ENCODE peak calls at places on chromosomes 7 and 10, in five cellular contexts. T is tibial artery, K is IMR-90, H is HCT116, G is gastrocnemius medialis. R is an unnamed sample.
A peak's percentile ranks its signal among the peaks of the same experiment; 100 is the strongest.

GRCh38 chr10:126160971-126161630 is 227.2 kb downstream of the ADAM12 start:
- DNase-seq in K (peak; percentile 37), H (peak; percentile 50), G (no peak), T (no peak), R (no peak)

GRCh38 chr10:49254150-49254549 is 44.8 kb upstream of the C10orf71 start:
- DNase-seq in G (no peak), H (no peak), T (no peak), K (no peak), R (no peak)

GRCh38 chr10:75287697-75288096 is 51.9 kb upstream of the COMTD1 start:
- DNase-seq in H (no peak), K (no peak), G (no peak), T (no peak), R (no peak)

GRCh38 chr7:136870799-136871487 is 2.5 kb downstream of the CHRM2 start:
- DNase-seq in G (no peak), T (no peak), K (no peak), H (no peak), R (no peak)

GRCh38 chr10:8404721-8405120 is 350.2 kb downstream of the GATA3 start:
- DNase-seq in H (no peak), G (no peak), K (no peak), T (no peak), R (peak; percentile 92)

GRCh38 chr10:663466-663751 is 26.1 kb downstream of the DIP2C start:
- DNase-seq in H (no peak), K (no peak), G (no peak), T (no peak), R (no peak)

GRCh38 chr7:81525901-81526300 is 243.9 kb downstream of the HGF start:
- DNase-seq in G (no peak), T (no peak), K (no peak), H (no peak), R (no peak)

GRCh38 chr7:20834656-20835055 is 48.0 kb upstream of the SP8 start:
- DNase-seq in T (no peak), H (no peak), G (no peak), K (no peak), R (no peak)

GRCh38 chr7:997404-998395 is 14.7 kb downstream of the CYP2W1 start:
- DNase-seq in H (no peak), G (no peak), T (no peak), K (no peak), R (no peak)

GRCh38 chr7:71267734-71268133 is 135.8 kb downstream of the GALNT17 start:
- DNase-seq in G (no peak), T (no peak), H (no peak), K (no peak), R (no peak)

GRCh38 chr10:30233186-30233958 is 115.7 kb downstream of the MTPAP start:
- DNase-seq in G (no peak), H (no peak), K (peak; percentile 56), T (no peak), R (no peak)

GRCh38 chr10:86518781-86519180 is 2.8 kb downstream of the WAPL start:
- DNase-seq in H (no peak), T (no peak), K (no peak), G (no peak), R (no peak)

GRCh38 chr7:28629216-28629848 is 217.0 kb downstream of the CREB5 start:
- DNase-seq in K (peak; percentile 54), G (peak; percentile 33), T (no peak), H (no peak), R (no peak)

GRCh38 chr7:64307254-64308018 is 6.3 kb upstream of the ZNF736 start:
- DNase-seq in H (no peak), G (peak; percentile 92), T (peak; percentile 96), K (peak; percentile 68), R (peak; percentile 97)

GRCh38 chr7:45574521-45575500 is 643 bp downstream of the ADCY1 start:
- DNase-seq in K (peak; percentile 49), G (no peak), T (no peak), H (no peak), R (no peak)

GRCh38 chr7:23746629-23747028 is 36.6 kb downstream of the STK31 start:
- DNase-seq in H (no peak), K (no peak), T (no peak), G (no peak), R (no peak)

GRCh38 chr10:85619832-85620231 is 746.8 kb downstream of the GRID1 start:
- DNase-seq in H (no peak), G (no peak), T (no peak), K (no peak), R (no peak)

GRCh38 chr7:41333506-41333905 is 369.4 kb downstream of the INHBA start:
- DNase-seq in T (no peak), K (peak; percentile 87), G (no peak), H (no peak), R (no peak)

GRCh38 chr7:64665980-64666674 is at the start of gene ZNF107:
- DNase-seq in G (peak; percentile 92), H (peak; percentile 90), K (peak; percentile 93), T (peak; percentile 94), R (peak; percentile 89)

GRCh38 chr10:34748767-34749166 is 66.3 kb downstream of the PARD3 start:
- DNase-seq in K (no peak), H (no peak), G (no peak), T (no peak), R (no peak)

GRCh38 chr10:109593686-109594085 is 329.6 kb downstream of the XPNPEP1 start:
- DNase-seq in G (no peak), K (no peak), H (no peak), T (no peak), R (no peak)

GRCh38 chr10:97596101-97597055 is 6.9 kb downstream of the C10orf62 start:
- DNase-seq in H (peak; percentile 65), T (peak; percentile 82), G (peak; percentile 85), K (peak; percentile 86), R (no peak)

GRCh38 chr7:112005205-112005604 is 201.0 kb downstream of the DOCK4 start:
- DNase-seq in G (no peak), K (no peak), T (no peak), H (no peak), R (no peak)

GRCh38 chr10:36446873-36447272 is 678.5 kb upstream of the ANKRD30A start:
- DNase-seq in K (no peak), G (no peak), H (no peak), T (no peak), R (no peak)

GRCh38 chr10:130924138-130924819 is 387.2 kb downstream of the TCERG1L start:
- DNase-seq in K (no peak), H (no peak), T (no peak), G (no peak), R (no peak)

DNA sequence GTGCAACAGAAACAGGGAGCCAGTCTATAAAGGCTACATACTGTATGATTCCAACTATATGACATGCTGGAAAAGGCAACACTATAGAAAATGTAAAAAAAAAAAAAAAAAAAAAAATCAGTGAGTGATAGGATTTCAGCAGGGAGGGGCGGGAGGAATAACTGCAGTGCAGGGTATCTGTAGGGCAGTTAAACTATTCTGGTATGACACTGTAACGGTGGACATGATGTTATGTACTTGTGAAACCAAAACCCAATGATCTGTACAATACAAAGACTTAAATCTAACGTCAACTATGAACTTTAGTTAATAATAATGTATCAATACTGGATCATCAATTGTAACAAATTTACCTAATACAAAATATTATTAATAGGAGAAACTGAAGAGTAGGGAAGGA is 14.3 kb downstream of the WASL start:
- DNase-seq in T (no peak), H (no peak), K (no peak), G (no peak), R (no peak)
- H3K4me1 ChIP-seq in T (peaks cover 26% of the 10 kb centered on the region), H (no peaks in the 10 kb centered on the region), K (no peaks in the 10 kb centered on the region), G (peaks cover 27% of the 10 kb centered on the region), R (peaks cover 13% of the 10 kb centered on the region)

GRCh38 chr7:3430588-3430987 is 129.5 kb downstream of the SDK1 start:
- DNase-seq in T (no peak), K (no peak), H (no peak), G (no peak), R (no peak)
- H3K4me1 ChIP-seq in T (peaks cover 10% of the 10 kb centered on the region), K (peaks cover 1% of the 10 kb centered on the region), H (no peaks in the 10 kb centered on the region), G (no peaks in the 10 kb centered on the region), R (no peaks in the 10 kb centered on the region)

DNA sequence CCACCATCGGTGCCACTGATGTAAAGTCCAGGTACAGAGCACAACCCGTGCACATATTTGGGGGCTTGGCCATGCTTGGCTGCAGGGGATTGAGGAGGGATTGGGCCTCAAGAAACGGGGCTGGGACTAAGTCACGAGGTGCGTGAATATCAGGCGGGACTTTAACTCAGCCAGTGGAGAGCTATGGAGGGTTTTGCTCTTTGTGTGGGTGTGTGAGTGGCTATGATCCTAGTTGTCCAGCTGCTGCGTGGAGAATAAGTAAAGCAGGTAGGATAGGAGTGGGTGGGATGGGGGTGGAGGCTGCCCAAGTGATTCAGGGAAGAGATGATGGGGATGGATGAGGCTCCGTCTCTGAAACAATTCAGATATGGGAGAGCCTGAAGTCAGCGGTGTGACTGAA is 1.9 kb upstream of the LFNG start:
- DNase-seq in K (peak; percentile 61), T (no peak), H (no peak), G (no peak), R (no peak)
- H3K4me1 ChIP-seq in K (peaks cover 27% of the 10 kb centered on the region), T (peaks cover 30% of the 10 kb centered on the region), H (peaks cover 26% of the 10 kb centered on the region), G (no peaks in the 10 kb centered on the region), R (peaks cover 31% of the 10 kb centered on the region)

DNA sequence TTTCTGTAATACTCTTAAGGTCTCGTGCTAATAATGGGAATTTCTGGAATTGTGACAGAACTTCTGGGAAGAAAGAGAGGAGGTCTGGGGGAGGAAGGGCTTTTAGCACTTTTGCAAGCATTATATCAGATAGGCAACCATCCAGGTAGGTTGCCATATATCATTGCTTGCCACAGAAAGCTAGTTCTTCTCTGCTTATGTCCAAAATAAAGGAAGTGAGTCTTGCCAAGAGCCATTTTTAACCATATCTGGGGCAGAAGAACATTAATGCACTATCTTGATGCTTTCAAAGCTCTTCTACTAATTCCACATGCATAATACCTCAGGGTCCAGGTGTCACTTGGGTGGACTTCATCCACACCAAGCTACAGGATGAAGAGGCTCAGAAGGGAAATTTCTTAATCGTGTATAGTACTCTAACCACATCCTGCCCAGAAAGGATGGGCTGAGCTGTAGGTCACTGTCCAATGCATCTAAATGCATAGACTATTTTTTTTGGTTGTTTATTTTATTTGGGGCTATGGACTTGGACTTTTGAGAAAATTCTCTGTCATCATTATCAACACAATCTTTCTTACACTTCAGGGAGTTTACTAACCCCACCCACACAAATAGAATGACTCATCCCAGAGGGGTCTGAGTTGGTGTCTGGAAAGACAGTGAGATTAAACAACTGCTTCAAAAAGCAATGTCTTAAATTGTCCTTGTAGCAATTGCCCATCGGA is 68.9 kb upstream of the ADO start:
- DNase-seq in G (no peak), T (no peak), K (peak; percentile 47), H (no peak), R (no peak)
- H3K4me1 ChIP-seq in G (no peaks in the 10 kb centered on the region), T (no peaks in the 10 kb centered on the region), K (peaks cover 2% of the 10 kb centered on the region), H (peaks cover 4% of the 10 kb centered on the region), R (peaks cover 47% of the 10 kb centered on the region)

GRCh38 chr7:43298617-43299016 is 186.2 kb downstream of the HECW1 start:
- DNase-seq in G (no peak), K (no peak), T (no peak), H (no peak), R (no peak)
- H3K4me1 ChIP-seq in G (peaks cover 5% of the 10 kb centered on the region), K (peaks cover 7% of the 10 kb centered on the region), T (peaks cover under 1% of the 10 kb centered on the region), H (peaks cover 10% of the 10 kb centered on the region), R (peaks cover 7% of the 10 kb centered on the region)

GRCh38 chr10:103836776-103837344 is 18.5 kb downstream of the SH3PXD2A start:
- DNase-seq in G (no peak), T (no peak), H (no peak), K (no peak), R (no peak)
- H3K4me1 ChIP-seq in G (peaks cover 80% of the 10 kb centered on the region), T (peaks cover 57% of the 10 kb centered on the region), H (no peaks in the 10 kb centered on the region), K (peaks cover 10% of the 10 kb centered on the region), R (no peaks in the 10 kb centered on the region)

DNA sequence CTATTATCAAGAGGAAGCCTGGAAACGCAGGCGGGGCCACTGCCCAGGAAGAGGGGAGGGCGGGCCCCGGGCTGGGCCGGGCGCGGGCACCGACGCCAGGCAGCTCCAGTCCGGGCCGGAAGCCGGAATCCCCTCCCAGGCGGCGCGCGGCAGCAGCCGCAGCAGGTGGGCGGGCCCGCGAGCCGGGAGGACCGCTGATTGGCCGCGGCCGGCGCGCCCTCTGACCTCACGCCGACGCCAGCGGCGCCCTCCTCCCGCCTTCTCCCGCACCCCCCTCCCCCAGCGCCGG is 438 bp downstream of the BCL7B start:
- DNase-seq in H (peak; percentile 75), K (peak; percentile 90), G (peak; percentile 92), T (peak; percentile 94), R (peak; percentile 92)
- H3K4me1 ChIP-seq in H (peaks cover 16% of the 10 kb centered on the region), K (peaks cover 13% of the 10 kb centered on the region), G (peaks cover 33% of the 10 kb centered on the region), T (peaks cover 27% of the 10 kb centered on the region), R (peaks cover 44% of the 10 kb centered on the region)